ENCODE peak calls at places on chromosome 4, in four cellular contexts. Z is fibroblast of pulmonary artery, J is astrocyte, T is H9. D is an unnamed sample.

GRCh38 chr4:89158884-89159503 is 47.7 kb downstream of the TIGD2 start:
- DNase-seq in Z (peak), J (peak), T (no peak), D (no peak)

GRCh38 chr4:15893967-15894366 is 44.6 kb downstream of the FGFBP1 start:
- DNase-seq in Z (peak), J (peak), T (no peak), D (no peak)

GRCh38 chr4:89356086-89356485 is 48.5 kb upstream of the GPRIN3 start:
- DNase-seq in Z (no peak), J (peak), T (no peak), D (no peak)

GRCh38 chr4:180610317-180610716 is 1632.9 kb upstream of the TENM3 start:
- DNase-seq in Z (no peak), J (peak), T (no peak), D (no peak)

GRCh38 chr4:6907658-6908191 is 1.9 kb upstream of the TBC1D14 start:
- DNase-seq in Z (peak), J (no peak), T (peak), D (no peak)

GRCh38 chr4:10461091-10461849 is 4.0 kb upstream of the ZNF518B start:
- DNase-seq in Z (peak), J (peak), T (peak), D (no peak)

GRCh38 chr4:123403205-123403604 is 6.6 kb downstream of the SPRY1 start:
- DNase-seq in Z (no peak), J (peak), T (no peak), D (no peak)

GRCh38 chr4:156192033-156192432 is 238.4 kb upstream of the CTSO start:
- DNase-seq in Z (no peak), J (no peak), T (no peak), D (no peak)

GRCh38 chr4:72567821-72568620 is 1.0 kb downstream of the ADAMTS3 start:
- DNase-seq in Z (peak), J (peak), T (peak), D (peak)

GRCh38 chr4:168357941-168358340 is 39.4 kb upstream of the DDX60 start:
- DNase-seq in Z (no peak), J (peak), T (no peak), D (no peak)

GRCh38 chr4:1593458-1593857 is 90.7 kb downstream of the FAM53A start:
- DNase-seq in Z (no peak), J (no peak), T (no peak), D (no peak)

GRCh38 chr4:169070895-169071218 is 60.8 kb upstream of the CBR4 start:
- DNase-seq in Z (peak), J (peak), T (no peak), D (no peak)

GRCh38 chr4:80036949-80037348 is 36.1 kb downstream of the ANTXR2 start:
- DNase-seq in Z (peak), J (peak), T (no peak), D (no peak)

GRCh38 chr4:5639556-5639955 is 68.8 kb downstream of the EVC2 start:
- DNase-seq in Z (no peak), J (no peak), T (no peak), D (no peak)

GRCh38 chr4:5635826-5636196 is 72.5 kb downstream of the EVC2 start:
- DNase-seq in Z (peak), J (peak), T (no peak), D (no peak)

GRCh38 chr4:5638316-5638715 is 70.0 kb downstream of the EVC2 start:
- DNase-seq in Z (peak), J (peak), T (no peak), D (no peak)

GRCh38 chr4:5638976-5639375 is 69.4 kb downstream of the EVC2 start:
- DNase-seq in Z (no peak), J (peak), T (no peak), D (no peak)

DNA sequence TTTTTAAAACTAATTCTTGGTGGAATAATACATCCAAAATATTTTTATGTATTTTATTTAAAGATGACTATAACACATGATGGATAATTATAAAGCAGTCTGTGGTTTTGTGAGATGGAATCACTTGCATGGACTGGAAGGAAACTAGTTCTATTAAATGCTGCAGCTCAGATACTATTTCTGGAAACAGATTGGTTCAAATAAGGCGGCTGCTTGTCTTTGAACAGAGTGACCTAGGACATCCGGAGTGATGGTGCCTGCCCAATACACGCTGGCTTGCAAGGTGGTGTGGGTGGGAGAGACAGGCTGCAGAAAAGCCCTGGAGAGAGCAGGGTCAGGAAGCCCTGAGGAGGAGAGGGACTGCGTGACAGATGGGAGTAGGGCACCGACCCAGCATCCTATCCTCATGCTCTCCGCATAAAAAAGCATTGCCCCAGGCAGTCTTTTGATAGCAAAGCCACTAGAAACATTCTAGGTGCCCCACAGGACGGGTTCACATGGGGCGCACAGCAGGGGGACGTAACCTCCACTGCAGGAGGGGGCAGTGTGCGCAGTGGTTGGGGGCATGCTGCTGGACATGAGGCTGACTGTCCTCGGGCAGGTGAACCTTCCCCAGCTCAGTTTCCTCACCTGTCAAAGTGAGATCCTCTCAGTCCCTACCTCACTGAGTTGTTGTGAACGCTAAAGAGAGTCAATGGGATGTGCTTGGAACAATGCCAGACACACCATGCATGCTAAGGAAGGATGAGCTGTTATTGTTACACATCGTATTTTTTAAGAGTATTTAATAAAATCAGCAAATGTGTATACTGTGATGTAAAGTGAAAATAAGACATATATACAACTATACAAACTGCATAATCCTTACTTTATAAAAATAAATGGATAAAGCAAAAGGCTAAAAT is 71.3 kb downstream of the EVC2 start:
- DNase-seq in Z (no peak), J (no peak), T (no peak), D (no peak)
- TF ChIP-seq CTCF in Z (no peak), J (no peak), T (no peak), D (no peak)

GRCh38 chr4:172666711-172667368 is 501.8 kb upstream of the GALNT7 start:
- DNase-seq in Z (peak), J (no peak), T (peak), D (no peak)
- TF ChIP-seq CTCF in Z (no peak), J (no peak), T (peak), D (no peak)

DNA sequence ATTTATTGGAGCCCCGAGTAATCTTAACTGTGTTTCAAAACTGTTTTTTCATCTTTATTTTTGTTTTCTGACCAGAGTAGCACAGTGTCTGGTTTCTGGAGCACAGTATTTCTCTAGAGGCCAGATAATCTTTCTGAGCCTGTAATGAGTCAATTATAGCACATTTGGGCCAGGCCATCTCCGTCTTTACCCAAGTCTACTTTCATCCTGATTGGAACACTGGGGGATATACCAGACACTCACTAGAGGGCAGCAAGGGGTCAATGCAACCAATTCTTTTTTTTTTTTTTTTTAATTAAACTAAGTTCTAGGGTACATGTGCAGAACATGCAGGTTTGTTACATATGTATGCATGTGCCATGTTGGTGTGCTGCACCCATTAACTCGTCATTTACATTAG is 282.0 kb downstream of the ARHGAP24 start:
- DNase-seq in Z (peak), J (no peak), T (peak), D (no peak)
- TF ChIP-seq CTCF in Z (peak), J (peak), T (peak), D (no peak)

GRCh38 chr4:105838082-105838481 is 57.2 kb upstream of the NPNT start:
- DNase-seq in Z (no peak), J (no peak), T (no peak), D (no peak)
- TF ChIP-seq CTCF in Z (no peak), J (no peak), T (no peak), D (no peak)

DNA sequence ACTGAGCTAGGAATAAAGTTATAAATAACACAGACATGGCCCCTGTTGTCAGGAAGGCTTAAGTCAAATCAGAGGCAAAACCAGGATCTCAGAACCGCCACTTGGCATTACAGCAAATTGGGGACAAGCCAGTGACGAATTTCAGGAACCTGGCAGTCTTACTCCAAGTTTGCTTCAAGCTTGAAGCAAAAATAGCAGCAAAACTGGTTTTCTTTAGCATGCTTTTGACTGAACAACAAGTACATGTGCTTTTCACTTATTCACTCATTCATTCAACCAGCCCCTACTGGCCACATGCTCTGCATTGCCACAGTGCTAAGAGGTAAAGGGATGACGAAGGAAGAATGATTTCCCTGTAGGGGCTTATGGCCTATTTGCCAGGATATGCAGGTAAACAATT is 253.9 kb upstream of the PPARGC1A start:
- DNase-seq in Z (no peak), J (no peak), T (no peak), D (no peak)
- TF ChIP-seq CTCF in Z (no peak), J (no peak), T (no peak), D (no peak)

GRCh38 chr4:76585897-76586360 is 150.9 kb downstream of the SHROOM3 start:
- DNase-seq in Z (peak), J (peak), T (peak), D (no peak)
- TF ChIP-seq CTCF in Z (no peak), J (no peak), T (peak), D (no peak)

GRCh38 chr4:120616-121015 is 3.7 kb upstream of the ZNF718 start:
- DNase-seq in Z (no peak), J (no peak), T (no peak), D (no peak)

GRCh38 chr4:121408-122084 is 2.8 kb upstream of the ZNF718 start:
- DNase-seq in Z (no peak), J (no peak), T (no peak), D (no peak)

GRCh38 chr4:125833-126232 is 1.5 kb downstream of the ZNF718 start:
- DNase-seq in Z (no peak), J (no peak), T (no peak), D (no peak)

GRCh38 chr4:124275-125081 is at the start of gene ZNF718:
- DNase-seq in Z (peak), J (peak), T (peak), D (peak)

DNA sequence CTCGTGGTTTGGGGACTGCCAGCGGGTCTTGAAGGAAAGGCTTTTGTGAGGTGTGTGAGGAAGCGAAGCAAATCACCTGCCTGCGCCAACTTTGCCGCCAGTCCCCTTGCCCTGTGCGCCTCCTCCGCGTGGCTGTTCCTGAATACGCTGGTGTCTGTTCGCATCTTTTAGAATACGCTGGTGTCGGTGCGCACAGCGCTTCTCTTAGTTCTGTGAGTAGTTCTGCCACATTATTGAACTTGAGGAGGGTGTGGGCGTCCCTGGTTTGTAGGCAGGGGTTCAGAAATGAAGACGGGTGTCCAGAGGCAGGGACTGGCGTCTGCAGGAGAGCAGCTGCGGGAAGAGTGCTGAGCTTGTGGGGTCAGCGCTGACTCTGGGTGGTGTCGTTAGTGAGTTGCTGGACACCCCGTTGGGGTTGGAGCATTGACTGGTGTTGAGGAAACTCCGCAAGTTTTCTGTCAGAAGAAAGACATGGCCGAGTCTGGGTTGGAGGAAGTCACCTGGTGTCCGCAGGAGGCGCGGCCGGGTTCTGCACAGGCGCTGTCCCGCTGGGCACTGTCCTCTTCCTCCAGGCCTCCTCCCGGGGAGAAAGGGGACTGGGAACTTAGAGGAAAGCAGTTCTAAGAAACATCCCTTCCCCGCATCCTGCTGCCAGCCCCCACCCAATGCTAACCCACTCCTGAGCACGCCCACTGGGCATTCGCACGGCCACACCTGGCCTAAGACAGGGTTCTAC is 952 bp downstream of the ZNF718 start:
- DNase-seq in Z (peak), J (peak), T (peak), D (no peak)
- TF ChIP-seq CTCF in Z (no peak), J (no peak), T (no peak), D (no peak)

GRCh38 chr4:175509320-175509719 is 302.7 kb downstream of the GPM6A start:
- DNase-seq in Z (no peak), J (no peak), T (peak), D (no peak)
- TF ChIP-seq CTCF in Z (peak), J (no peak), T (peak), D (no peak)

GRCh38 chr4:111807556-111807955 is 337.7 kb upstream of the FAM241A start:
- DNase-seq in Z (no peak), J (no peak), T (no peak), D (no peak)

GRCh38 chr4:111802191-111802590 is 343.1 kb upstream of the FAM241A start:
- DNase-seq in Z (peak), J (no peak), T (no peak), D (no peak)

GRCh38 chr4:111811661-111812060 is 333.6 kb upstream of the FAM241A start:
- DNase-seq in Z (no peak), J (no peak), T (no peak), D (no peak)

GRCh38 chr4:111808174-111808573 is 337.1 kb upstream of the FAM241A start:
- DNase-seq in Z (no peak), J (no peak), T (no peak), D (no peak)

GRCh38 chr4:111806331-111806730 is 338.9 kb upstream of the FAM241A start:
- DNase-seq in Z (no peak), J (no peak), T (peak), D (no peak)
- TF ChIP-seq CTCF in Z (no peak), J (no peak), T (peak), D (no peak)

DNA sequence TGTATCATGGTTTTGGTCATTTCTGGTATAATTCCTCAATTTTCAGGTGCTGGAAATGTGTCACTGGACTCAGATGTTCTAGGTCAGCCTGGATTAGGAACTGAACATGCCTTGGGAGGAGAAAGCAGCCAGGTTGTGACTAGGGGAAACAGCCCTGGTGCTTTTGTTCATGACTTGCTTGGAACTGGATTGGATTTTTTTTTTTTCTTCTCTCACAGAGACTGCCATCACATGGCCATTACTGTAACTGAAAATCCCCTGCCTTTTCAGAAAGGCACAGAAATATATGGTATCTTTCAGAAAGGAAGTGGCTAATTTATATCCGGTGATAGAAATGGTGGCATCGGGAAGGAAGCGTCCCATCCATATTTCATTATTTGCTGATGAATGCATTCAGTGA is 34.6 kb downstream of the SEPTIN11 start:
- DNase-seq in Z (peak), J (peak), T (no peak), D (no peak)
- TF ChIP-seq CTCF in Z (peak), J (peak), T (peak), D (no peak)